ENCODE peak calls at places on chromosomes 16 and 17, in seven cellular contexts. W is CD8-positive, alpha-beta T cell; Q is fibroblast of lung; M is PC-9; D is A549; K is WERI-Rb-1; Z is tibial nerve. P is an unnamed sample.

GRCh38 chr16:57371494-57372371 is 557 bp upstream of the CX3CL1 start:
- DNase-seq in W (no peak), Q (no peak), M (no peak), D (no peak), K (no peak), Z (no peak), P (no peak)

GRCh38 chr17:31535581-31535981 is 144.1 kb downstream of the RAB11FIP4 start:
- DNase-seq in W (no peak), Q (no peak), M (no peak), D (no peak), K (no peak), Z (no peak), P (no peak)

GRCh38 chr17:17815062-17815406 is 21.8 kb downstream of the SREBF1 start:
- DNase-seq in W (no peak), Q (no peak), M (no peak), D (no peak), K (no peak), Z (no peak), P (no peak)

GRCh38 chr17:29141484-29141835 is 38.7 kb downstream of the MYO18A start:
- DNase-seq in W (no peak), Q (no peak), M (peak; percentile 8), D (no peak), K (no peak), Z (no peak), P (no peak)

GRCh38 chr16:68907297-68907999 is 64.1 kb downstream of the TANGO6 start:
- DNase-seq in W (no peak), Q (no peak), M (peak; percentile 45), D (no peak), K (no peak), Z (no peak), P (no peak)

GRCh38 chr17:48606892-48607241 is 2.1 kb upstream of the HOXB6 start:
- DNase-seq in W (no peak), Q (no peak), M (no peak), D (no peak), K (no peak), Z (no peak), P (no peak)

GRCh38 chr17:73420897-73421296 is 109.1 kb upstream of the CDC42EP4 start:
- DNase-seq in W (no peak), Q (peak; percentile 28), M (peak; percentile 75), D (peak; percentile 65), K (no peak), Z (no peak), P (peak; percentile 89)

GRCh38 chr17:77349976-77350830 is 209.4 kb downstream of the SEC14L1 start:
- DNase-seq in W (no peak), Q (peak; percentile 80), M (no peak), D (no peak), K (peak; percentile 5), Z (no peak), P (no peak)

GRCh38 chr16:57356547-57356946 is 2.0 kb upstream of the CCL22 start:
- DNase-seq in W (no peak), Q (no peak), M (no peak), D (no peak), K (no peak), Z (no peak), P (no peak)

GRCh38 chr17:78387982-78388941 is 9.8 kb downstream of the PGS1 start:
- DNase-seq in W (no peak), Q (peak; percentile 68), M (no peak), D (no peak), K (no peak), Z (no peak), P (no peak)

GRCh38 chr17:79513206-79513605 is 97.6 kb downstream of the RBFOX3 start:
- DNase-seq in W (no peak), Q (no peak), M (no peak), D (no peak), K (no peak), Z (no peak), P (no peak)

GRCh38 chr17:79510071-79510470 is 100.8 kb downstream of the RBFOX3 start:
- DNase-seq in W (no peak), Q (no peak), M (no peak), D (no peak), K (no peak), Z (no peak), P (no peak)

GRCh38 chr17:79509008-79509407 is 101.8 kb downstream of the RBFOX3 start:
- DNase-seq in W (no peak), Q (no peak), M (no peak), D (no peak), K (no peak), Z (no peak), P (no peak)

GRCh38 chr17:79509496-79509895 is 101.4 kb downstream of the RBFOX3 start:
- DNase-seq in W (no peak), Q (no peak), M (no peak), D (no peak), K (no peak), Z (no peak), P (no peak)

DNA sequence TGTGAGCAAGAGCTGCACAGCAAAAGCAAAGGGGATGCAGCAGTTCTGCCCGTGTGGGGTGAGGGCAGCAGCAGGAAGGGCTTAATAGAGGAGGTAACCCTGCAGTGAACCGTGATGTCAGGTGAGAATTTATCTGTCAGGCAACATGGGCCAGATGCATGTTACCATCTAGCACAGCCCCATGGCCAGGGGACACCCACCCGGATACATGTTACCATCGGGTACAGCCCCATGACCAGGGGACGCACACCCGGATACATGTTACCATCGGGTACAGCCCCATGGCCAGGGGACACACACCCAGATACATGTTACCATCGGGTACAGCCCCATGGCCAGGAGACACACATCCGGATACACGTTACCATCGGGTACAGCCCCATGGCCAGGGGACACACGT is 99.4 kb downstream of the RBFOX3 start:
- DNase-seq in W (no peak), Q (no peak), M (no peak), D (no peak), K (no peak), Z (no peak), P (no peak)
- TF ChIP-seq CTCF in W (no peak), Q (no peak), M (no peak), D (no peak), K (no peak), Z (no peak), P (no peak)

GRCh38 chr16:85636234-85636812 is 23.2 kb downstream of the GSE1 start:
- DNase-seq in W (no peak), Q (no peak), M (no peak), D (no peak), K (no peak), Z (no peak), P (no peak)

GRCh38 chr16:85638248-85638647 is 25.1 kb downstream of the GSE1 start:
- DNase-seq in W (no peak), Q (no peak), M (no peak), D (no peak), K (no peak), Z (no peak), P (no peak)

GRCh38 chr16:85637808-85638186 is 24.7 kb downstream of the GSE1 start:
- DNase-seq in W (no peak), Q (no peak), M (no peak), D (no peak), K (no peak), Z (no peak), P (no peak)

GRCh38 chr16:85635545-85636140 is 22.5 kb downstream of the GSE1 start:
- DNase-seq in W (no peak), Q (no peak), M (no peak), D (no peak), K (no peak), Z (no peak), P (no peak)

DNA sequence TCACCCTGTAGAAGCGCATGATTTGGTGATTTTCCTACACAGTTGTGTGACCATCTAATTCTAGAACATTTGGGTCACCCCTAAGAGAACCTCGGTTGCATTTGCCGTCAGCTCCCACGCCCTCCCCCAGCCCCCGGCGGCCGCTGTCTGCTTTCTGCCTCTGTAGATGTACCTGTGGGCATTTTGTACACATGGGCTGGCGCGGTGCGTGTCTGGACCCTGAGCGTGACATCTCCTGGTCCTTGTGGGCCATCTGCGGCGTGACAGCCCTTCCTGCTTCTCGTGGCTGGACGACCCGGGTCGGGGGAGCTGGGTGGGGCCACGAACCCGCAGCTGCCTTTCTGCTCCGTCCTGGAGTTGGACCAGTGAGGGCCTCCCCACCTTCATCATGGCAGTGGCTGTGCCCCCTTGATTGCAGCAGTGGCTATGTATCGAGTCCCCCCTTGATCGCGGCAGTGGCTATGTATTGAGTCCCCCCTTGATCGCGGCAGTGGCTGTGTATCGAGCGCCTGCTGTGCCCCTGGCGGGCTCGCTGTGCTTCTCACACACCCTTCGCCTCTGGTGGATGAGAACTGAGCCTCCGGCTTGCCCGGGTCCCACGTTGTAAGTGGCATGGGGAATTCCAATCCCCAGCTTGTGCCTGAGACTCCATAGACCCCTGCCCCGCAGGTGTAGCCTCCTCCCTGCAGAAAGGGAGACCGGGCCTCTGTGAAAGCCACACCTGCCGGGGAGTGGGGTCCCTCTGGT is 24.1 kb downstream of the GSE1 start:
- DNase-seq in W (no peak), Q (no peak), M (no peak), D (no peak), K (no peak), Z (no peak), P (no peak)
- H3K27ac ChIP-seq in W (no peak overlapping the region), Q (no peak overlapping the region), M (no peak overlapping the region), D (no peak overlapping the region), K (no peak overlapping the region), Z (no peak overlapping the region), P (no peak overlapping the region)

DNA sequence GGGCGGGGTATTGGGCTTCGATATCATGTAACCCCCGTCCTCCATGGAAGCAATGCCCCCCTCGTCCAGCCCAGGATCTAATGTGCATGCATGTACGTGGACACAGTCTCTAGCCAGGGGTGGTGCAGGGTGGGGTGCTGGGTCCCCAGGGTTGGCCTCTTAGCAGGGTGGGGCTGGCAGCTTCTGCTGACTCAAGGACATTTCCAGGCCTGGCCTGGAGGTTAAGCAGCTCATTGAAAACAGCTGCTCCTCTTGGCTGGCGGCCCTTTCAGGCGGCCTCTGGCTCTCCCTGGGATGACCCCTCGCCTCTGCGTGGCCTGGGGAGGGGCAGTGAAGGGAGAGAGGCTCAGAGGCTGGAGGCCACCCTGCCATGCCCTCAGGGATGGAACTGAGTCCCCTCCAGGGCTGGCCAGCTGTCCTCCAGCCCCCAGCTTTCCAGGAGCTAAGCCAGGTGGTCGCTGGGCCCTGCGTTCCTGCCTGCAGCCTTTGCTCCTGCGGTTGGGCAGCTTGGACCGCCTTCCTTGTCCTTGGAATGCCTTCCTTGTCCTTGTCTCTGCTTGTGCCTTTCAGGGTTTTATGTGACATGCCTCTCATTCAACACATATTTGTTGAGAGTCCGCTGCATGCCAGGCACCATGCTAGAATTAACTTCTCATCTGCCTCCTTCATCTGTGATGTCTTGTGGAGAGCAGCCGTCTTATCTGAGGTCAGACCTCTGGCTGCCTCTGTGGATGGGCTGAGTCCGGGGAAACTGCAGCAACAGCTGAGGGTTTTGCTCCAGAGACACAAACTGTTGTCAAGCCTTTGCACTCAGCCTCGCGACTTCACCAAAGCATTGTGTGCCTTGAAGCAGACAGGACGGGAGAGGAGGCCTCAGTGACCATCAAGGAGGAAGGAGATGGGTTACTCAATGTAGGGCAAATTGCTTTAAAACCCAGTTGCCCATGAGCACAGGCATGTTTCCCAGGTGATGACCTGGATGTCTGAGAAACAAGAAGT is 26.7 kb downstream of the MRC2 start:
- DNase-seq in W (no peak), Q (peak; percentile 52), M (no peak), D (no peak), K (peak; percentile 91), Z (peak; percentile 43), P (no peak)
- TF ChIP-seq CTCF in W (no peak), Q (no peak), M (no peak), D (no peak), K (no peak), Z (no peak), P (no peak)

DNA sequence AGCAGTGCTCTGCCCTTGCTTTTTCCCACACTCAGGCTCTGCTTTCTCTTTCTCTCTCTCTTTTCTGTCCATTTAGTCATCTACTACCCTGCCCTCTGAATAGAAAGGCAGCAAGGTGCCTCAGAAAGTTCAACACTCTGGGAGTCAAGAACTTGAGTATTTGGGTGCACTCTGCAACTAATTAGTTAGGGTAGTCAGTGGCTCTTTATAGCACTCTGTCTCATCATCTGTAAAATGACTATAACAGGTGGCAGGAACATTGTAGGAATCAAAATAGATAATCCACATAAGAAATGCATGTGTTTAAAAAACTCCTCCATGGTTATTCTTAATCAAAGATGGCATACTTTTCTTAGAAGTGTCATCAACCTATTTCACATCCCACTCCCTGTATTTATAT is 7.2 kb downstream of the OR2C1 start:
- DNase-seq in W (no peak), Q (no peak), M (no peak), D (no peak), K (no peak), Z (no peak), P (no peak)
- H3K27ac ChIP-seq in W (no peak overlapping the region), Q (no peak overlapping the region), M (no peak overlapping the region), D (no peak overlapping the region), K (no peak overlapping the region), Z (no peak overlapping the region), P (no peak overlapping the region)